ENCODE peak calls at places on chromosomes 4 and X, in nine cellular contexts. A is psoas muscle, W is esophagus squamous epithelium, O is heart right ventricle, N is mammary epithelial cell, U is OCI-LY7, R is lower lobe of right lung, L is adrenal gland, P is body of pancreas. M is an unnamed sample. For H3K4me1, the result is how much of the 10 kb centered on the place peaks cover.

GRCh38 chr4:26812049-26812729 is 48.5 kb upstream of the STIM2 start:
- DNase-seq in A (no peak), W (no peak), O (no peak), N (peak), U (no peak), R (no peak), L (no peak), P (no peak), M (no peak)

GRCh38 chr4:186159613-186160012 is 31.8 kb upstream of the CYP4V2 start:
- DNase-seq in A (no peak), W (no peak), O (no peak), N (no peak), U (peak), R (no peak), L (no peak), P (no peak), M (no peak)

GRCh38 chrX:12804655-12805054 is 13.4 kb downstream of the PRPS2 start:
- DNase-seq in A (no peak), W (no peak), O (no peak), N (peak), U (no peak), R (no peak), L (no peak), P (no peak), M (no peak)

GRCh38 chr4:150126880-150127236 is 48.6 kb downstream of the DCLK2 start:
- DNase-seq in A (no peak), W (no peak), O (no peak), N (peak), U (no peak), R (no peak), L (no peak), P (no peak), M (no peak)

GRCh38 chrX:13835825-13836224 is 18.9 kb upstream of the GPM6B start:
- DNase-seq in A (no peak), W (no peak), O (no peak), N (no peak), U (no peak), R (no peak), L (no peak), P (no peak), M (no peak)

GRCh38 chr4:152894673-152895072 is 41.5 kb upstream of the FHDC1 start:
- DNase-seq in A (no peak), W (no peak), O (no peak), N (peak), U (no peak), R (no peak), L (no peak), P (no peak), M (no peak)

GRCh38 chr4:158282252-158282651 is 72.0 kb downstream of the TMEM144 start:
- DNase-seq in A (no peak), W (no peak), O (no peak), N (peak), U (no peak), R (no peak), L (no peak), P (no peak), M (peak)

GRCh38 chrX:38347136-38347535 is 5.3 kb upstream of the OTC start:
- DNase-seq in A (no peak), W (no peak), O (no peak), N (peak), U (no peak), R (no peak), L (no peak), P (no peak), M (no peak)

GRCh38 chr4:6337331-6337935 is 67.8 kb downstream of the WFS1 start:
- DNase-seq in A (no peak), W (no peak), O (no peak), N (no peak), U (no peak), R (no peak), L (no peak), P (peak), M (no peak)

GRCh38 chrX:9465380-9466114 is 689 bp downstream of the TBL1X start:
- DNase-seq in A (peak), W (no peak), O (peak), N (peak), U (peak), R (peak), L (no peak), P (no peak), M (peak)

GRCh38 chrX:153869473-153870287 is 16.3 kb downstream of the L1CAM start:
- DNase-seq in A (no peak), W (no peak), O (no peak), N (no peak), U (no peak), R (no peak), L (no peak), P (no peak), M (no peak)

GRCh38 chr4:127975121-127975770 is 10.0 kb downstream of the ABHD18 start:
- DNase-seq in A (no peak), W (no peak), O (no peak), N (peak), U (no peak), R (no peak), L (no peak), P (no peak), M (no peak)

GRCh38 chr4:78566834-78567501 is 15.4 kb downstream of the ANXA3 start:
- DNase-seq in A (no peak), W (no peak), O (no peak), N (peak), U (no peak), R (no peak), L (no peak), P (no peak), M (peak)

GRCh38 chr4:183765121-183765990 is 106.3 kb downstream of the TRAPPC11 start:
- DNase-seq in A (peak), W (no peak), O (peak), N (no peak), U (no peak), R (no peak), L (no peak), P (no peak), M (peak)

GRCh38 chrX:1442016-1442665 is 10.6 kb downstream of the ASMTL start:
- DNase-seq in A (no peak), W (no peak), O (no peak), N (no peak), U (no peak), R (peak), L (peak), P (peak), M (peak)

GRCh38 chr4:1722551-1723071 is 1.3 kb downstream of the TACC3 start:
- DNase-seq in A (peak), W (no peak), O (no peak), N (no peak), U (no peak), R (peak), L (no peak), P (no peak), M (no peak)

GRCh38 chrX:129808829-129809745 is 29.3 kb downstream of the SASH3 start:
- DNase-seq in A (no peak), W (no peak), O (no peak), N (no peak), U (no peak), R (no peak), L (no peak), P (no peak), M (no peak)

GRCh38 chrX:45879512-45879911 is 665.7 kb downstream of the ZNF674 start:
- DNase-seq in A (no peak), W (no peak), O (no peak), N (no peak), U (no peak), R (no peak), L (no peak), P (no peak), M (no peak)

GRCh38 chr4:105306158-105306781 is 159.6 kb downstream of the TET2 start:
- DNase-seq in A (no peak), W (no peak), O (no peak), N (peak), U (no peak), R (no peak), L (no peak), P (no peak), M (no peak)

GRCh38 chr4:46844325-46844917 is 64.6 kb downstream of the COX7B2 start:
- DNase-seq in A (no peak), W (no peak), O (no peak), N (peak), U (peak), R (no peak), L (no peak), P (peak), M (peak)

GRCh38 chrX:13761606-13762005 is 27.1 kb downstream of the OFD1 start:
- DNase-seq in A (no peak), W (no peak), O (no peak), N (peak), U (peak), R (no peak), L (no peak), P (no peak), M (no peak)

GRCh38 chrX:79181401-79181800 is 36.9 kb downstream of the GPR174 start:
- DNase-seq in A (no peak), W (no peak), O (no peak), N (no peak), U (no peak), R (no peak), L (no peak), P (no peak), M (no peak)

GRCh38 chr4:173777921-173778320 is 247.9 kb upstream of the HAND2 start:
- DNase-seq in A (no peak), W (no peak), O (no peak), N (no peak), U (no peak), R (no peak), L (no peak), P (no peak), M (no peak)

GRCh38 chr4:37421614-37422013 is 177.1 kb downstream of the NWD2 start:
- DNase-seq in A (no peak), W (no peak), O (no peak), N (no peak), U (no peak), R (no peak), L (no peak), P (no peak), M (no peak)

GRCh38 chrX:154351183-154352011 is 23.0 kb downstream of the FLNA start:
- DNase-seq in A (no peak), W (no peak), O (no peak), N (no peak), U (no peak), R (peak), L (no peak), P (no peak), M (no peak)

GRCh38 chr4:5165419-5166369 is 114.4 kb downstream of the STK32B start:
- DNase-seq in A (no peak), W (no peak), O (no peak), N (no peak), U (no peak), R (no peak), L (no peak), P (no peak), M (no peak)

GRCh38 chr4:174627473-174627872 is 105.2 kb upstream of the HPGD start:
- DNase-seq in A (no peak), W (no peak), O (no peak), N (peak), U (no peak), R (no peak), L (no peak), P (no peak), M (no peak)

GRCh38 chrX:19019996-19020395 is 36.1 kb upstream of the PHKA2 start:
- DNase-seq in A (no peak), W (no peak), O (no peak), N (no peak), U (no peak), R (no peak), L (no peak), P (no peak), M (no peak)

GRCh38 chr4:7903686-7904085 is 36.0 kb downstream of the AFAP1 start:
- DNase-seq in A (no peak), W (no peak), O (no peak), N (no peak), U (no peak), R (no peak), L (no peak), P (no peak), M (no peak)

GRCh38 chr4:17490575-17491059 is 21.3 kb downstream of the QDPR start:
- DNase-seq in A (no peak), W (no peak), O (no peak), N (no peak), U (no peak), R (no peak), L (no peak), P (peak), M (no peak)

GRCh38 chr4:145609494-145610427 is 9.4 kb upstream of the MMAA start:
- DNase-seq in A (no peak), W (no peak), O (no peak), N (peak), U (peak), R (no peak), L (peak), P (peak), M (peak)

GRCh38 chr4:182560358-182560757 is 317.2 kb downstream of the TENM3 start:
- DNase-seq in A (no peak), W (no peak), O (no peak), N (no peak), U (no peak), R (no peak), L (no peak), P (no peak), M (no peak)

GRCh38 chrX:150080497-150080896 is 142.2 kb upstream of the EOLA2 start:
- DNase-seq in A (no peak), W (no peak), O (no peak), N (no peak), U (no peak), R (no peak), L (no peak), P (no peak), M (no peak)

GRCh38 chr4:70844180-70844579 is 4.5 kb upstream of the GRSF1 start:
- DNase-seq in A (no peak), W (no peak), O (no peak), N (no peak), U (no peak), R (no peak), L (peak), P (no peak), M (no peak)

GRCh38 chr4:25538430-25538829 is 117.2 kb upstream of the SLC34A2 start:
- DNase-seq in A (no peak), W (no peak), O (no peak), N (no peak), U (no peak), R (no peak), L (no peak), P (no peak), M (no peak)
- H3K4me1 ChIP-seq in A (under half), W (under half), O (under half), N (under half), U (under half), R (under half), L (under half), P (under half), M (under half)

GRCh38 chr4:181520790-181521189 is 722.4 kb upstream of the TENM3 start:
- DNase-seq in A (no peak), W (no peak), O (no peak), N (no peak), U (no peak), R (no peak), L (no peak), P (no peak), M (no peak)

GRCh38 chr4:181523973-181524372 is 719.2 kb upstream of the TENM3 start:
- DNase-seq in A (no peak), W (no peak), O (no peak), N (no peak), U (no peak), R (no peak), L (no peak), P (no peak), M (no peak)

GRCh38 chr4:181524455-181524854 is 718.7 kb upstream of the TENM3 start:
- DNase-seq in A (no peak), W (no peak), O (no peak), N (no peak), U (no peak), R (no peak), L (no peak), P (no peak), M (no peak)

GRCh38 chr4:181528570-181529184 is 714.5 kb upstream of the TENM3 start:
- DNase-seq in A (peak), W (no peak), O (peak), N (peak), U (peak), R (peak), L (peak), P (peak), M (peak)

GRCh38 chr4:181525641-181526040 is 717.6 kb upstream of the TENM3 start:
- DNase-seq in A (no peak), W (no peak), O (no peak), N (no peak), U (peak), R (no peak), L (no peak), P (no peak), M (no peak)
- TF ChIP-seq CTCF in A (no peak), W (no peak), O (no peak), N (no peak), U (no peak), R (no peak), L (no peak), P (no peak), M (no peak)

DNA sequence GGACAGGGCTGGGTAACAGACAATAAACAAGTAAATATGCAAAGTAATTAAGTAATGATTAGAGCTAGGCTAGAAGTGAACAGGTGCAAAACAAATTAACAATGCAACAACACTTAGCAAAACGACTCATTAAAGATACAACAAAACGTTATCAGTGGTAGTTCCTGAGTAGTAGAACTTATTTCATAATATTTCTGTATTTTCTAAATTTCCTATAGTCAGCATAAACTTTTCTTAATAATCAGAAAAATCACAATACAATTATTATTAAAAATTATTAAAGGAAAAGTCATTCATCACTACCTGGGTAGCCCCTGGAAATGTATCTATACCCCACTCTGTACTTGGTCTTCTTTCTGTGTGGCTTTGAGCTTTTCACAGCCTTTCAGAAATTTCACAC is 166.6 kb downstream of the GBA3 start:
- DNase-seq in A (no peak), W (no peak), O (no peak), N (no peak), U (no peak), R (no peak), L (no peak), P (no peak), M (no peak)
- H3K4me1 ChIP-seq in A (under half), W (under half), O (under half), N (under half), U (under half), R (under half), L (under half), P (under half), M (under half)

DNA sequence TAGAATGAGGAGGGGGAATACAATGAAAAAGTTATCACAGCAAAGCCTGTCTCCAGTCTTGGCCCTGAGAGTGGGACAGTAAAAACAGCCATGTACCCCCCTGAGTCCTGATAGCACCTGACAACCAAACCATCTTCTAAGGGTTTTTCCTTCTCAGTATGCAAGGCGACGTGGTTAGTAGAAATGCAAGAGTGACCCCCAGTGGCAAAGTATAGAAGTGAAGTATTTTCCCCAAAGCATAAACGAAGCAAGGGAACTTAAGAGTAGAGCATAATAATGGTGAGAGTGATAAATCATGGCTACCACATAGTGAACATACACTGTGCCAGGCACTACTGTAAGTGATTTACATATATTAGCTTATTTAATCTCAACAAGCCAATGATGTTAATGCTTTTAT is 52.8 kb downstream of the FAM47C start:
- DNase-seq in A (no peak), W (no peak), O (no peak), N (peak), U (peak), R (no peak), L (no peak), P (no peak), M (peak)
- TF ChIP-seq CTCF in A (peak), W (no peak), O (no peak), N (peak), U (peak), R (peak), L (peak), P (peak), M (peak)

GRCh38 chr4:3247399-3248177 is 1.4 kb upstream of the MSANTD1 start:
- DNase-seq in A (no peak), W (no peak), O (peak), N (no peak), U (no peak), R (no peak), L (no peak), P (no peak), M (no peak)
- H3K4me1 ChIP-seq in A (under half), W (under half), O (under half), N (under half), U (under half), R (under half), L (under half), P (under half), M (under half)

GRCh38 chr4:42519803-42520417 is 122.6 kb downstream of the SHISA3 start:
- DNase-seq in A (no peak), W (no peak), O (no peak), N (peak), U (peak), R (no peak), L (peak), P (peak), M (peak)
- TF ChIP-seq CTCF in A (peak), W (peak), O (peak), N (peak), U (peak), R (peak), L (peak), P (peak), M (peak)

GRCh38 chr4:83852085-83852451 is 316.2 kb downstream of the GPAT3 start:
- DNase-seq in A (no peak), W (no peak), O (no peak), N (peak), U (no peak), R (no peak), L (no peak), P (no peak), M (no peak)

GRCh38 chr4:83855044-83855443 is 319.1 kb downstream of the GPAT3 start:
- DNase-seq in A (no peak), W (no peak), O (no peak), N (peak), U (no peak), R (no peak), L (no peak), P (no peak), M (peak)

GRCh38 chr4:83846193-83846830 is 310.4 kb downstream of the GPAT3 start:
- DNase-seq in A (no peak), W (no peak), O (no peak), N (no peak), U (no peak), R (no peak), L (no peak), P (no peak), M (peak)

GRCh38 chr4:83851261-83852084 is 315.6 kb downstream of the GPAT3 start:
- DNase-seq in A (no peak), W (no peak), O (no peak), N (peak), U (no peak), R (no peak), L (no peak), P (no peak), M (peak)

GRCh38 chr4:83850435-83850834 is 314.5 kb downstream of the GPAT3 start:
- DNase-seq in A (no peak), W (no peak), O (no peak), N (no peak), U (no peak), R (no peak), L (no peak), P (no peak), M (no peak)
- H3K4me1 ChIP-seq in A (under half), W (under half), O (under half), N (under half), U (under half), R (under half), L (under half), P (under half), M (under half)

DNA sequence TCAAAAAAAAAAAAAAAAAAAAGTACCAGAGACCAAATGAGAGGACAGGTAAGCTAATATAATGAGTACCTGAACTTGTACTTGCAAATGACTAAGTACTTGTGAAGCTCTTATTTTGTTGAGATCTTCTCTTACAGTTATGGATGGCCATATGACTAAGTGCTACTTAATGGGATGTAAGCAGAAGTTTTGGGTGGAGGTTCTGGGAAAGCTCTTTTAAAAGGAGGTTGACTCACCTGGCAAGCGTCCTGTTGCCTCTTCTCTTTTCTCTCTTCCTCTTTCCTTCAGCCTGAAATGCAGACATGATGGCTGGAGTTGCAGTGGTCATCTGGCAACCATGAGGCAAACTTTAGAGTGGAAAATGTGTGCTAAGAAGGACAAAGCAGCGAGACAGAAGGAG is 36.9 kb upstream of the MED14 start:
- DNase-seq in A (no peak), W (no peak), O (no peak), N (peak), U (no peak), R (no peak), L (no peak), P (no peak), M (no peak)
- TF ChIP-seq CTCF in A (no peak), W (no peak), O (no peak), N (no peak), U (no peak), R (no peak), L (no peak), P (no peak), M (no peak)

M was measured in Caco-2.